ENCODE peak calls at places on chromosomes 7 and 10, in five cellular contexts. R is stimulated activated effector memory CD8-positive, alpha-beta T cell treated with anti-CD3 and anti-CD28 coated beads, Interleukin-12 subunit alpha, Interleukin-12 subunit beta, amount 100 ng/mL, for 72 hours; O is AML-193; E is lower lobe of right lung; N is foreskin fibroblast. I is an unnamed sample.

GRCh38 chr10:129096340-129096984 is 370.6 kb upstream of the MGMT start:
- DNase-seq in R (no peak), O (no peak), E (no peak), N (peak; percentile 8), I (no peak)

GRCh38 chr10:5531558-5532230 is 6.9 kb downstream of the CALML3 start:
- DNase-seq in R (no peak), O (no peak), E (no peak), N (no peak), I (no peak)

GRCh38 chr10:88318803-88319202 is 264.3 kb downstream of the RNLS start:
- DNase-seq in R (no peak), O (no peak), E (no peak), N (no peak), I (no peak)

GRCh38 chr10:129467346-129468119 is 492 bp downstream of the MGMT start:
- DNase-seq in R (no peak), O (no peak), E (peak; percentile 63), N (no peak), I (no peak)

GRCh38 chr7:23292623-23293022 is 6.5 kb upstream of the MALSU1 start:
- DNase-seq in R (no peak), O (no peak), E (no peak), N (no peak), I (no peak)

GRCh38 chr7:37683263-37684120 is at the start of gene GPR141:
- DNase-seq in R (no peak), O (peak; percentile 87), E (no peak), N (no peak), I (no peak)

GRCh38 chr10:17516376-17516775 is 62.0 kb upstream of the ST8SIA6 start:
- DNase-seq in R (peak; percentile 26), O (no peak), E (no peak), N (no peak), I (no peak)

GRCh38 chr7:138954545-138955475 is 26.4 kb downstream of the KIAA1549 start:
- DNase-seq in R (no peak), O (no peak), E (no peak), N (no peak), I (no peak)

GRCh38 chr7:100022621-100023020 is 7.2 kb downstream of the ZKSCAN1 start:
- DNase-seq in R (no peak), O (no peak), E (no peak), N (no peak), I (no peak)

GRCh38 chr7:121966538-121967332 is 93.8 kb downstream of the PTPRZ1 start:
- DNase-seq in R (no peak), O (no peak), E (no peak), N (no peak), I (peak; percentile 3)

GRCh38 chr10:114694062-114694461 is 36.0 kb upstream of the ABLIM1 start:
- DNase-seq in R (no peak), O (no peak), E (no peak), N (no peak), I (no peak)

GRCh38 chr7:151123485-151124204 is 37.4 kb downstream of the AGAP3 start:
- DNase-seq in R (peak; percentile 90), O (peak; percentile 48), E (peak; percentile 87), N (peak; percentile 72), I (peak; percentile 76)

GRCh38 chr10:114859227-114859626 is 37.6 kb downstream of the FHIP2A start:
- DNase-seq in R (no peak), O (no peak), E (no peak), N (no peak), I (no peak)

GRCh38 chr7:47444376-47445098 is 137.4 kb downstream of the TNS3 start:
- DNase-seq in R (no peak), O (no peak), E (no peak), N (no peak), I (peak; percentile 30)

GRCh38 chr10:12614390-12615003 is 265.1 kb downstream of the CAMK1D start:
- DNase-seq in R (no peak), O (no peak), E (no peak), N (no peak), I (no peak)